ENCODE peak calls at places on chromosomes 11 and 22, in ten cellular contexts. X, S, I, L, B, Z, H, N, V and J are unnamed samples.

GRCh38 chr22:24466831-24467249 is 28.3 kb upstream of the UPB1 start:
- DNase-seq in X (peak; percentile 74), S (peak; percentile 70), I (no peak), L (no peak), B (no peak), Z (peak; percentile 13), H (peak; percentile 57), N (no peak), V (peak; percentile 36), J (no peak)

GRCh38 chr11:4751201-4751600 is 18.5 kb downstream of the OR51F1 start:
- DNase-seq in X (no peak), S (no peak), I (no peak), L (no peak), B (no peak), Z (no peak), H (no peak), N (no peak), V (no peak), J (no peak)

GRCh38 chr11:94128171-94128745 is 383 bp upstream of the PANX1 start:
- DNase-seq in X (no peak), S (no peak), I (no peak), L (no peak), B (peak; percentile 58), Z (no peak), H (no peak), N (no peak), V (peak; percentile 42), J (no peak)

GRCh38 chr11:76480241-76480640 is 35.4 kb downstream of the EMSY start:
- DNase-seq in X (no peak), S (no peak), I (no peak), L (no peak), B (no peak), Z (no peak), H (no peak), N (no peak), V (no peak), J (no peak)

GRCh38 chr22:27149886-27150529 is 492.6 kb downstream of the MIAT start:
- DNase-seq in X (peak; percentile 37), S (peak; percentile 59), I (no peak), L (no peak), B (no peak), Z (no peak), H (no peak), N (no peak), V (no peak), J (no peak)

GRCh38 chr11:134942633-134943032 is 530.6 kb upstream of the B3GAT1 start:
- DNase-seq in X (no peak), S (peak; percentile 53), I (no peak), L (no peak), B (no peak), Z (no peak), H (no peak), N (no peak), V (peak; percentile 29), J (no peak)

GRCh38 chr22:19691721-19692341 is 22.5 kb upstream of the SEPTIN5 start:
- DNase-seq in X (peak; percentile 61), S (peak; percentile 67), I (no peak), L (peak; percentile 36), B (no peak), Z (peak; percentile 70), H (no peak), N (no peak), V (no peak), J (no peak)

GRCh38 chr11:128582496-128583366 is 4.6 kb downstream of the ETS1 start:
- DNase-seq in X (peak; percentile 98), S (peak; percentile 97), I (no peak), L (no peak), B (no peak), Z (peak; percentile 71), H (no peak), N (no peak), V (no peak), J (no peak)

GRCh38 chr11:46418751-46419150 is 27.2 kb upstream of the CHRM4 start:
- DNase-seq in X (no peak), S (no peak), I (no peak), L (no peak), B (no peak), Z (no peak), H (no peak), N (no peak), V (no peak), J (no peak)

GRCh38 chr11:62472063-62472884 is 53.4 kb downstream of the SCGB1A1 start:
- DNase-seq in X (peak; percentile 59), S (peak; percentile 60), I (no peak), L (no peak), B (no peak), Z (peak; percentile 68), H (no peak), N (no peak), V (no peak), J (no peak)

GRCh38 chr11:86151188-86152005 is 82.5 kb upstream of the PICALM start:
- DNase-seq in X (peak; percentile 23), S (peak; percentile 65), I (peak; percentile 11), L (no peak), B (no peak), Z (peak; percentile 45), H (peak; percentile 26), N (peak; percentile 66), V (peak; percentile 21), J (peak; percentile 87)

GRCh38 chr11:36354221-36355003 is 58.3 kb downstream of the PRR5L start:
- DNase-seq in X (peak; percentile 67), S (peak; percentile 92), I (no peak), L (no peak), B (no peak), Z (no peak), H (peak; percentile 72), N (no peak), V (no peak), J (no peak)

GRCh38 chr11:12122083-12122482 is 11.7 kb downstream of the MICAL2 start:
- DNase-seq in X (no peak), S (no peak), I (no peak), L (no peak), B (no peak), Z (no peak), H (no peak), N (no peak), V (no peak), J (no peak)

GRCh38 chr11:92667446-92668165 is 301.8 kb upstream of the MTNR1B start:
- DNase-seq in X (no peak), S (no peak), I (no peak), L (no peak), B (no peak), Z (no peak), H (no peak), N (no peak), V (no peak), J (no peak)

GRCh38 chr11:112610996-112611795 is 350.0 kb upstream of the NCAM1 start:
- DNase-seq in X (no peak), S (peak; percentile 7), I (no peak), L (no peak), B (no peak), Z (no peak), H (no peak), N (no peak), V (no peak), J (no peak)

GRCh38 chr11:78472382-78472781 is 54.8 kb upstream of the GAB2 start:
- DNase-seq in X (no peak), S (no peak), I (no peak), L (no peak), B (no peak), Z (no peak), H (no peak), N (no peak), V (no peak), J (no peak)

GRCh38 chr11:123300874-123301695 is 106.0 kb upstream of the CLMP start:
- DNase-seq in X (peak; percentile 68), S (peak; percentile 60), I (no peak), L (no peak), B (peak; percentile 36), Z (no peak), H (no peak), N (no peak), V (no peak), J (no peak)
- H3K4me3 ChIP-seq in X (no peak overlapping the region), S (no peak overlapping the region), I (no peak overlapping the region), L (peak overlapping the region; percentile 50), B (no peak overlapping the region), Z (peak overlapping the region; percentile 49), H (no peak overlapping the region), N (peak overlapping the region; percentile 49), V (peak overlapping the region; percentile 38), J (peak overlapping the region; percentile 71)

GRCh38 chr11:130623909-130624668 is 175.6 kb downstream of the ADAMTS15 start:
- DNase-seq in X (peak; percentile 28), S (peak; percentile 38), I (no peak), L (no peak), B (no peak), Z (no peak), H (no peak), N (no peak), V (no peak), J (peak; percentile 73)
- TF ChIP-seq CTCF in X (no peak), S (no peak), I (no peak), L (no peak), B (no peak), Z (no peak), H (no peak), N (no peak), V (no peak), J (no peak)

GRCh38 chr11:9755561-9755960 is 91.7 kb downstream of the SWAP70 start:
- DNase-seq in X (peak; percentile 89), S (peak; percentile 95), I (no peak), L (no peak), B (no peak), Z (no peak), H (no peak), N (no peak), V (no peak), J (no peak)

GRCh38 chr11:9756878-9757277 is 93.0 kb downstream of the SWAP70 start:
- DNase-seq in X (no peak), S (no peak), I (no peak), L (no peak), B (no peak), Z (no peak), H (no peak), N (no peak), V (no peak), J (no peak)

GRCh38 chr11:9754041-9754471 is 90.2 kb downstream of the SWAP70 start:
- DNase-seq in X (no peak), S (no peak), I (no peak), L (no peak), B (peak; percentile 63), Z (no peak), H (no peak), N (no peak), V (no peak), J (no peak)

GRCh38 chr11:9757809-9758675 is 94.2 kb downstream of the SWAP70 start:
- DNase-seq in X (peak; percentile 72), S (peak; percentile 45), I (peak; percentile 87), L (peak; percentile 99), B (peak; percentile 92), Z (peak; percentile 75), H (peak; percentile 87), N (peak; percentile 83), V (peak; percentile 69), J (peak; percentile 89)

GRCh38 chr11:9756461-9756860 is 92.6 kb downstream of the SWAP70 start:
- DNase-seq in X (no peak), S (no peak), I (no peak), L (no peak), B (peak; percentile 34), Z (no peak), H (no peak), N (no peak), V (no peak), J (no peak)
- H3K27ac ChIP-seq in X (peak overlapping the region; percentile 69), S (no peak overlapping the region), I (no peak overlapping the region), L (peak overlapping the region; percentile 4), B (peak overlapping the region; percentile 66), Z (no peak overlapping the region), H (no peak overlapping the region), N (no peak overlapping the region), V (peak overlapping the region; percentile 12), J (no peak overlapping the region)

GRCh38 chr11:63672156-63672463 is 934 bp upstream of the ATL3 start:
- DNase-seq in X (no peak), S (no peak), I (no peak), L (no peak), B (no peak), Z (no peak), H (no peak), N (no peak), V (no peak), J (no peak)
- H3K4me3 ChIP-seq in X (no peak overlapping the region), S (no peak overlapping the region), I (no peak overlapping the region), L (peak overlapping the region; percentile 90), B (peak overlapping the region; percentile 76), Z (no peak overlapping the region), H (no peak overlapping the region), N (no peak overlapping the region), V (no peak overlapping the region), J (peak overlapping the region; percentile 84)